ENCODE peak calls at places on chromosome 4, in six cellular contexts. M is HCT116, J is stomach, B is body of pancreas, A is A549, K is ovary. T is an unnamed sample.

GRCh38 chr4:123017636-123018390 is 95.4 kb upstream of the NUDT6 start:
- DNase-seq in A (no peak), M (no peak), B (no peak), J (no peak), K (no peak), T (no peak)

GRCh38 chr4:178612725-178613124 is 1170.5 kb upstream of the AGA start:
- DNase-seq in K (no peak), J (no peak), M (no peak), B (no peak), A (no peak), T (no peak)

GRCh38 chr4:13218316-13218958 is 265.7 kb downstream of the RAB28 start:
- DNase-seq in A (no peak), M (no peak), B (no peak), K (no peak), J (no peak), T (no peak)

GRCh38 chr4:98558366-98558765 is 100.0 kb downstream of the TSPAN5 start:
- DNase-seq in A (no peak), M (no peak), J (no peak), K (no peak), B (no peak), T (no peak)

GRCh38 chr4:7582313-7583096 is 147.8 kb upstream of the PSAPL1 start:
- DNase-seq in A (no peak), J (no peak), B (no peak), M (no peak), K (no peak), T (no peak)

GRCh38 chr4:8762356-8762755 is 109.3 kb downstream of the HMX1 start:
- DNase-seq in A (no peak), J (no peak), B (no peak), M (no peak), K (peak), T (no peak)

GRCh38 chr4:2484993-2485392 is 16.1 kb downstream of the RNF4 start:
- DNase-seq in K (peak), J (peak), B (peak), A (no peak), M (no peak), T (peak)

GRCh38 chr4:158051401-158052235 is 121.2 kb downstream of the GASK1B start:
- DNase-seq in M (no peak), J (no peak), K (no peak), B (no peak), A (no peak), T (no peak)

GRCh38 chr4:121827851-121828250 is 4.2 kb upstream of the CCNA2 start:
- DNase-seq in A (peak), J (no peak), B (no peak), K (no peak), M (no peak), T (peak)

GRCh38 chr4:57404463-57404862 is 294.3 kb upstream of the IGFBP7 start:
- DNase-seq in J (no peak), B (no peak), M (no peak), A (no peak), K (no peak), T (no peak)

GRCh38 chr4:115671581-115671980 is 558.2 kb upstream of the NDST4 start:
- DNase-seq in K (no peak), B (no peak), A (no peak), J (no peak), M (no peak), T (no peak)

GRCh38 chr4:5730993-5731975 is 20.3 kb downstream of the EVC start:
- DNase-seq in K (no peak), J (no peak), B (no peak), M (no peak), A (no peak), T (no peak)

GRCh38 chr4:57064811-57065711 is 45.1 kb downstream of the IGFBP7 start:
- DNase-seq in B (peak), M (no peak), J (peak), A (peak), K (peak), T (no peak)

GRCh38 chr4:78370625-78371372 is 180.8 kb upstream of the ANXA3 start:
- DNase-seq in K (no peak), B (no peak), A (no peak), J (no peak), M (no peak), T (no peak)

GRCh38 chr4:163492951-163493504 is 1.5 kb upstream of the TMA16 start:
- DNase-seq in A (no peak), J (no peak), M (peak), K (no peak), B (no peak), T (peak)

GRCh38 chr4:91087743-91088142 is 960.5 kb downstream of the CCSER1 start:
- DNase-seq in K (no peak), B (no peak), M (no peak), A (no peak), J (no peak), T (no peak)

GRCh38 chr4:84698962-84699671 is 116.2 kb downstream of the CDS1 start:
- DNase-seq in A (no peak), M (no peak), B (no peak), J (no peak), K (no peak), T (no peak)

GRCh38 chr4:101953949-101954348 is 163.4 kb downstream of the BANK1 start:
- DNase-seq in B (no peak), M (no peak), K (no peak), J (no peak), A (no peak), T (no peak)

GRCh38 chr4:55127521-55127920 is 2.1 kb upstream of the KDR start:
- DNase-seq in M (no peak), K (no peak), B (no peak), J (no peak), A (no peak), T (no peak)

GRCh38 chr4:69653147-69653546 is at the start of gene UGT2A1:
- DNase-seq in B (no peak), K (no peak), J (no peak), M (no peak), A (no peak), T (no peak)

GRCh38 chr4:169160825-169161224 is 109.9 kb downstream of the SH3RF1 start:
- DNase-seq in B (peak), K (peak), M (no peak), J (no peak), A (no peak), T (no peak)

GRCh38 chr4:74123065-74123728 is 24.2 kb upstream of the CXCL2 start:
- DNase-seq in M (no peak), J (no peak), B (peak), A (no peak), K (no peak), T (no peak)

GRCh38 chr4:53197760-53198150 is 168.1 kb downstream of the SCFD2 start:
- DNase-seq in A (no peak), M (no peak), B (no peak), K (no peak), J (no peak), T (no peak)

GRCh38 chr4:99645036-99645435 is 12.6 kb downstream of the C4orf54 start:
- DNase-seq in B (no peak), A (no peak), K (no peak), J (no peak), M (no peak), T (no peak)

GRCh38 chr4:125679989-125680388 is 365.2 kb downstream of the FAT4 start:
- DNase-seq in K (no peak), M (no peak), J (no peak), B (no peak), A (no peak), T (no peak)

GRCh38 chr4:38062894-38063168 is 102.6 kb downstream of the PTTG2 start:
- DNase-seq in K (no peak), J (no peak), A (no peak), B (no peak), M (no peak), T (no peak)

GRCh38 chr4:2878346-2878745 is 34.7 kb downstream of the ADD1 start:
- DNase-seq in B (no peak), K (no peak), M (no peak), J (no peak), A (no peak), T (no peak)

GRCh38 chr4:162347492-162348213 is 183.9 kb upstream of the FSTL5 start:
- DNase-seq in J (no peak), B (no peak), K (no peak), A (no peak), M (no peak), T (peak)

GRCh38 chr4:151015458-151016344 is 617 bp upstream of the LRBA start:
- DNase-seq in A (peak), J (peak), B (peak), K (peak), M (peak), T (peak)
- TF ChIP-seq POLR2A in A (peak), J (no peak), B (peak), K (peak), M (peak), T (peak)

GRCh38 chr4:130187587-130187986 is 1091.6 kb downstream of the C4orf33 start:
- DNase-seq in A (no peak), J (no peak), M (no peak), B (no peak), K (no peak), T (no peak)
- TF ChIP-seq POLR2A in A (no peak), J (no peak), M (no peak), B (no peak), K (no peak), T (no peak)

GRCh38 chr4:113686950-113687718 is 74.4 kb downstream of the CAMK2D start:
- DNase-seq in M (no peak), A (no peak), K (no peak), B (no peak), J (no peak), T (no peak)

GRCh38 chr4:113693993-113694392 is 67.5 kb downstream of the CAMK2D start:
- DNase-seq in A (no peak), B (no peak), K (no peak), J (no peak), M (no peak), T (no peak)

GRCh38 chr4:113691676-113692075 is 69.9 kb downstream of the CAMK2D start:
- DNase-seq in K (no peak), B (no peak), A (no peak), J (no peak), M (no peak), T (no peak)

GRCh38 chr4:113692809-113693411 is 68.6 kb downstream of the CAMK2D start:
- DNase-seq in K (no peak), A (no peak), J (no peak), M (no peak), B (no peak), T (no peak)

GRCh38 chr4:113689394-113689793 is 72.1 kb downstream of the CAMK2D start:
- DNase-seq in M (no peak), J (no peak), B (no peak), A (no peak), K (no peak), T (no peak)
- TF ChIP-seq POLR2A in M (no peak), J (no peak), B (no peak), A (no peak), K (no peak), T (no peak)

DNA sequence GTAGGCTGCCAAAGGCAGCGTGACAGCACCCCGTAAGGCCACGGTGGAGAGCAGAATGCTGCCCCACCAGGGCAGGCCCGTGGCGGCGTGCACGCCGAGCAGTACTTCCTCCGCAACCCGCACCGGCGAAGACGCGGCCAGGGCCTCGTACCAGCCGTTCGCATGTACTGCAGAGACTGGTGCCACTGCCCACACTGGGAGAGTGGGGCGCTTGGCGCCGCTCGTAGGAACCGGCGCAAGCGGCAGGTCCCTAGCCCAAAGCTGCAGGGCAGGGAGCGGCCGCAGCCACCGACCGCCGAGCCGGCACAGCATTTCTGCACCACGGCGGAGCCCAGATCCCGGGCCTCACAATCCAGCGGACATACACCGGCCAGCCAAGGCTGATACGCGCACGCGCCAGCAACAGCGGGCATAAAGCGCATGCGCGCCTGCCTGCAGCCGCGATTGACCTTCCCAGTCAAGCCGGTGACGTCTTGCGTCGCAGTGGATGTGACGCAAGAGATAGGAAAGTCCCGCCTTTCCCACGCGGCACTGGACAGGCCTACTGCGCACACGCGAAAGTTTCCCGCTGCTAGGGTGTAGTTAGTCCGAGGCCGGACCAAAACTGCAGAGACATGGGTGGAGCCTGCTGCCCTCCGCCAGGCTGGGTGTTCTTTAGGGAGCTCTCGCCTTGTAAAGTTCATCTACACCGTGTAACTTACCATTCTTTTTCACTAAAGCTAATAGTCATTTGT is at the start of gene COX18:
- DNase-seq in J (peak), A (peak), K (peak), M (peak), B (peak), T (peak)
- TF ChIP-seq POLR2A in J (peak), A (peak), K (peak), M (peak), B (peak), T (peak)

DNA sequence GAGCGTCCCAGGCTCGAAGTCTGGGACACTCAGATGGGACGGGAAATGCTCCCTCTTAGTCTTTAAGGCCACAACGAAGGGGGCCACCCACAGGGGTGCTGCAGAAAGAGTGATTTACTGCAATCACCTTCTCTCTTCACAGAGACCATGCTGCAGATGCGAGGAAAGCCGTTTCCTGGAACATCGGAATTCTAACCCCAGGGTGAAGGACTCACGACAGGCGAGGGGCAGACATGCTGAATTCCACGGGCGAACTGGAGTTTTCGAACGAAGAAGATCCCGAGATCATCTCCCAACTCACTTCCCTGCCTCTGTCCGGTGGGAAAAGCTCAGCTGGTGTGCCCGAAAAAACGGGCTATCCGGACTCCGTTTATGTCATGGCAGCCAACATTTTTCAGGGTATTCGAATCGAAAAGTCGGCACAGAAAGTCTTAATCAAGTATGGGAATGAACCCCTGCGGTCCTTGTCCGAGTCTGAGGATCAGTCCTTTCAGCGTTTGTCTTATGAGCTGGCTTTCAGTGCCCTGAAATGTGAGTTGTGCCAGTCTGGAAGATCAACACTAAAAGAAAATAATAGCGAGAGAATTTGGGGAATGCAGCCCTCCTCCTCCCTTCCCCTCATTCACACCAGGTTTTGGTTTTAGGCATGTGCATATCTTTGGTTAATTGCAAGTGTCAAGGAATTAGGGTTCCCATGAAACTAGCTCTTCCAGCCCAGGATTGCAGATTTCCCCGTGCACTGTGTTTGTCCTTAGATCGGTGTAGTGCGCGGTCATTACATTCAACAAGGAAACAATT is 905 bp downstream of the NSUN7 start:
- DNase-seq in A (no peak), J (no peak), B (peak), K (peak), M (no peak), T (no peak)
- TF ChIP-seq POLR2A in A (no peak), J (no peak), B (no peak), K (no peak), M (no peak), T (no peak)